ENCODE peak calls at places on chromosomes 4 and X, in five cellular contexts. Y, D, F, J and V are unnamed samples.

GRCh38 chr4:114867291-114867690 is 246.1 kb downstream of the NDST4 start:
- DNase-seq in Y (no peak), D (no peak), F (no peak), J (no peak), V (no peak)

GRCh38 chrX:33106737-33107136 is 104.6 kb downstream of the DMD start:
- DNase-seq in Y (no peak), D (no peak), F (no peak), J (no peak), V (no peak)

GRCh38 chr4:113998531-113998930 is 19.1 kb upstream of the ARSJ start:
- DNase-seq in Y (no peak), D (no peak), F (no peak), J (no peak), V (no peak)

GRCh38 chrX:105552395-105552794 is 269.9 kb upstream of the NRK start:
- DNase-seq in Y (peak; percentile 4), D (peak; percentile 2), F (no peak), J (no peak), V (no peak)

GRCh38 chrX:31147175-31147574 is 75.3 kb upstream of the FTHL17 start:
- DNase-seq in Y (no peak), D (no peak), F (no peak), J (no peak), V (no peak)

GRCh38 chr4:28886934-28887333 is 1833.2 kb upstream of the PCDH7 start:
- DNase-seq in Y (no peak), D (peak; percentile 25), F (no peak), J (peak; percentile 34), V (no peak)

GRCh38 chr4:189912170-189912569 is 28.5 kb upstream of the FRG1 start:
- DNase-seq in Y (no peak), D (no peak), F (no peak), J (no peak), V (no peak)

GRCh38 chr4:168496834-168497233 is at the start of gene PALLD:
- DNase-seq in Y (peak; percentile 63), D (no peak), F (no peak), J (no peak), V (peak; percentile 23)

GRCh38 chr4:150244600-150244999 is 166.4 kb downstream of the DCLK2 start:
- DNase-seq in Y (peak; percentile 61), D (peak; percentile 69), F (peak; percentile 77), J (no peak), V (no peak)

GRCh38 chr4:152243890-152244595 is 291.8 kb downstream of the FBXW7 start:
- DNase-seq in Y (peak; percentile 65), D (peak; percentile 60), F (no peak), J (no peak), V (no peak)

GRCh38 chrX:84188320-84188834 is 378 bp upstream of the RPS6KA6 start:
- DNase-seq in Y (no peak), D (no peak), F (peak; percentile 82), J (no peak), V (peak; percentile 2)

GRCh38 chr4:38804654-38805295 is at the start of gene TLR1:
- DNase-seq in Y (peak; percentile 66), D (peak; percentile 40), F (peak; percentile 33), J (no peak), V (no peak)

GRCh38 chr4:13872145-13872544 is 244.6 kb upstream of the BOD1L1 start:
- DNase-seq in Y (peak; percentile 52), D (no peak), F (no peak), J (no peak), V (no peak)

GRCh38 chr4:7960790-7961655 is 21.4 kb upstream of the AFAP1 start:
- DNase-seq in Y (peak; percentile 99), D (peak; percentile 99), F (peak; percentile 26), J (peak; percentile 88), V (no peak)

GRCh38 chr4:8738471-8738931 is 133.1 kb downstream of the HMX1 start:
- DNase-seq in Y (no peak), D (no peak), F (no peak), J (no peak), V (no peak)

GRCh38 chr4:16757080-16757521 is 141.3 kb downstream of the LDB2 start:
- DNase-seq in Y (peak; percentile 39), D (no peak), F (no peak), J (no peak), V (no peak)

GRCh38 chrX:21658152-21658737 is at the start of gene KLHL34:
- DNase-seq in Y (no peak), D (no peak), F (no peak), J (no peak), V (no peak)

GRCh38 chrX:135982860-135983259 is 2.4 kb upstream of the SLC9A6 start:
- DNase-seq in Y (no peak), D (no peak), F (no peak), J (no peak), V (no peak)

GRCh38 chrX:15815779-15816452 is 25.6 kb downstream of the ZRSR2 start:
- DNase-seq in Y (peak; percentile 5), D (peak; percentile 13), F (no peak), J (no peak), V (no peak)

GRCh38 chrX:138191998-138192397 is 519.5 kb downstream of the FGF13 start:
- DNase-seq in Y (no peak), D (no peak), F (no peak), J (no peak), V (no peak)

GRCh38 chrX:23327104-23327503 is 7.5 kb upstream of the PTCHD1 start:
- DNase-seq in Y (no peak), D (peak; percentile 5), F (no peak), J (no peak), V (no peak)

GRCh38 chr4:54998991-54999390 is 126.4 kb downstream of the KDR start:
- DNase-seq in Y (no peak), D (no peak), F (no peak), J (no peak), V (no peak)

GRCh38 chr4:55528495-55528894 is 18.2 kb downstream of the CLOCK start:
- DNase-seq in Y (no peak), D (no peak), F (no peak), J (no peak), V (no peak)

GRCh38 chr4:88021824-88022223 is 14.4 kb downstream of the PKD2 start:
- DNase-seq in Y (no peak), D (no peak), F (no peak), J (no peak), V (no peak)

GRCh38 chr4:40749717-40750460 is at the start of gene NSUN7:
- DNase-seq in Y (no peak), D (no peak), F (peak; percentile 90), J (no peak), V (no peak)

GRCh38 chr4:170827562-170828260 is 738.0 kb upstream of the AADAT start:
- DNase-seq in Y (no peak), D (no peak), F (no peak), J (no peak), V (no peak)

GRCh38 chrX:31832263-31832662 is 760.4 kb upstream of the FTHL17 start:
- DNase-seq in Y (peak; percentile 4), D (peak; percentile 77), F (no peak), J (no peak), V (no peak)

GRCh38 chr4:159010563-159011260 is 92.2 kb upstream of the RAPGEF2 start:
- DNase-seq in Y (peak; percentile 44), D (peak; percentile 13), F (peak; percentile 88), J (no peak), V (no peak)

GRCh38 chr4:15188581-15189539 is 186.6 kb downstream of the CPEB2 start:
- DNase-seq in Y (no peak), D (no peak), F (no peak), J (no peak), V (no peak)

GRCh38 chrX:119826399-119826959 is 26.3 kb downstream of the UPF3B start:
- DNase-seq in Y (no peak), D (peak; percentile 6), F (no peak), J (no peak), V (no peak)

GRCh38 chr4:41600243-41600642 is 62.3 kb downstream of the LIMCH1 start:
- DNase-seq in Y (no peak), D (peak; percentile 47), F (peak; percentile 70), J (no peak), V (no peak)

GRCh38 chrX:2894885-2895292 is 34.2 kb downstream of the ARSD start:
- DNase-seq in Y (peak; percentile 75), D (peak; percentile 38), F (no peak), J (no peak), V (no peak)

GRCh38 chrX:103309860-103310591 is 764 bp downstream of the BEX2 start:
- DNase-seq in Y (no peak), D (no peak), F (peak; percentile 11), J (no peak), V (no peak)